ENCODE peak calls at places on chromosomes 1 and 21, in eight cellular contexts. U, Z, C, M, K, F, O and V are unnamed samples.

GRCh38 chr1:37471345-37472231 is 2.8 kb upstream of the ZC3H12A start:
- DNase-seq in U (peak; percentile 80), Z (peak; percentile 85), C (no peak), M (peak; percentile 94), K (peak; percentile 94), F (peak; percentile 78), O (peak; percentile 91), V (peak; percentile 84)

GRCh38 chr1:170586942-170587593 is 55.1 kb downstream of the GORAB start:
- DNase-seq in U (no peak), Z (peak; percentile 75), C (no peak), M (no peak), K (no peak), F (peak; percentile 52), O (no peak), V (no peak)

GRCh38 chr1:231940721-231941120 is 314.1 kb downstream of the DISC1 start:
- DNase-seq in U (no peak), Z (no peak), C (no peak), M (no peak), K (peak; percentile 20), F (no peak), O (no peak), V (no peak)

GRCh38 chr1:246788895-246789338 is 64.7 kb downstream of the SCCPDH start:
- DNase-seq in U (no peak), Z (peak; percentile 49), C (no peak), M (no peak), K (no peak), F (no peak), O (no peak), V (no peak)

GRCh38 chr1:181778630-181779285 is 282.8 kb downstream of the ZNF648 start:
- DNase-seq in U (no peak), Z (no peak), C (no peak), M (no peak), K (no peak), F (no peak), O (no peak), V (no peak)

GRCh38 chr1:61192666-61193325 is 110.4 kb downstream of the NFIA start:
- DNase-seq in U (no peak), Z (no peak), C (no peak), M (no peak), K (no peak), F (no peak), O (no peak), V (no peak)

GRCh38 chr21:45822002-45822397 is 159.6 kb upstream of the COL6A1 start:
- DNase-seq in U (no peak), Z (no peak), C (no peak), M (peak; percentile 29), K (no peak), F (no peak), O (no peak), V (no peak)

GRCh38 chr1:205979301-205979700 is 23.9 kb downstream of the RAB7B start:
- DNase-seq in U (no peak), Z (no peak), C (no peak), M (no peak), K (no peak), F (no peak), O (no peak), V (no peak)

GRCh38 chr1:86154581-86155060 is 2.0 kb downstream of the COL24A1 start:
- DNase-seq in U (no peak), Z (no peak), C (no peak), M (no peak), K (no peak), F (no peak), O (peak; percentile 32), V (no peak)

GRCh38 chr21:38824124-38824822 is 18.5 kb downstream of the ETS2 start:
- DNase-seq in U (no peak), Z (peak; percentile 95), C (no peak), M (no peak), K (peak; percentile 81), F (no peak), O (no peak), V (no peak)

GRCh38 chr21:27570306-27570868 is 603.5 kb upstream of the ADAMTS5 start:
- DNase-seq in U (peak; percentile 25), Z (peak; percentile 96), C (no peak), M (no peak), K (no peak), F (peak; percentile 31), O (peak; percentile 76), V (peak; percentile 76)

GRCh38 chr1:113021430-113022085 is 51.4 kb upstream of the LRIG2 start:
- DNase-seq in U (no peak), Z (peak; percentile 42), C (no peak), M (no peak), K (no peak), F (peak; percentile 27), O (no peak), V (no peak)

GRCh38 chr1:1199141-1199960 is 7.0 kb downstream of the TNFRSF18 start:
- DNase-seq in U (no peak), Z (no peak), C (no peak), M (no peak), K (no peak), F (no peak), O (peak; percentile 29), V (peak; percentile 42)

GRCh38 chr1:54012862-54013261 is 5.1 kb downstream of the LDLRAD1 start:
- DNase-seq in U (no peak), Z (no peak), C (no peak), M (no peak), K (no peak), F (no peak), O (no peak), V (no peak)

GRCh38 chr1:153771841-153772593 is 3.2 kb upstream of the SLC27A3 start:
- DNase-seq in U (no peak), Z (no peak), C (no peak), M (no peak), K (no peak), F (peak; percentile 61), O (no peak), V (no peak)

GRCh38 chr1:235415008-235415904 is 48.0 kb downstream of the TBCE start:
- DNase-seq in U (peak; percentile 78), Z (peak; percentile 85), C (no peak), M (no peak), K (peak; percentile 71), F (peak; percentile 53), O (peak; percentile 72), V (peak; percentile 70)

GRCh38 chr1:118983558-118984021 is 4.6 kb downstream of the TBX15 start:
- DNase-seq in U (no peak), Z (no peak), C (no peak), M (peak; percentile 67), K (no peak), F (no peak), O (no peak), V (peak; percentile 53)

GRCh38 chr21:34881894-34882371 is 167.2 kb downstream of the RUNX1 start:
- DNase-seq in U (no peak), Z (peak; percentile 86), C (no peak), M (peak; percentile 13), K (no peak), F (no peak), O (no peak), V (no peak)

GRCh38 chr1:86699186-86699585 is 5.2 kb upstream of the SH3GLB1 start:
- DNase-seq in U (no peak), Z (no peak), C (no peak), M (no peak), K (no peak), F (no peak), O (no peak), V (no peak)

GRCh38 chr21:34679056-34679455 is 10.3 kb downstream of the CLIC6 start:
- DNase-seq in U (no peak), Z (no peak), C (no peak), M (no peak), K (no peak), F (no peak), O (no peak), V (no peak)

GRCh38 chr1:159889202-159889601 is 10.8 kb downstream of the CFAP45 start:
- DNase-seq in U (no peak), Z (no peak), C (no peak), M (no peak), K (no peak), F (no peak), O (no peak), V (no peak)

GRCh38 chr1:246567258-246568235 is 1.3 kb downstream of the CNST start:
- DNase-seq in U (no peak), Z (peak; percentile 65), C (no peak), M (no peak), K (peak; percentile 44), F (no peak), O (no peak), V (no peak)

GRCh38 chr1:28897789-28898188 is 16.6 kb upstream of the EPB41 start:
- DNase-seq in U (no peak), Z (no peak), C (no peak), M (no peak), K (no peak), F (no peak), O (no peak), V (no peak)
- H3K27ac ChIP-seq in U (no peak overlapping the region), Z (no peak overlapping the region), C (no peak overlapping the region), M (no peak overlapping the region), K (no peak overlapping the region), F (peak overlapping the region; percentile 26), O (no peak overlapping the region), V (no peak overlapping the region)

DNA sequence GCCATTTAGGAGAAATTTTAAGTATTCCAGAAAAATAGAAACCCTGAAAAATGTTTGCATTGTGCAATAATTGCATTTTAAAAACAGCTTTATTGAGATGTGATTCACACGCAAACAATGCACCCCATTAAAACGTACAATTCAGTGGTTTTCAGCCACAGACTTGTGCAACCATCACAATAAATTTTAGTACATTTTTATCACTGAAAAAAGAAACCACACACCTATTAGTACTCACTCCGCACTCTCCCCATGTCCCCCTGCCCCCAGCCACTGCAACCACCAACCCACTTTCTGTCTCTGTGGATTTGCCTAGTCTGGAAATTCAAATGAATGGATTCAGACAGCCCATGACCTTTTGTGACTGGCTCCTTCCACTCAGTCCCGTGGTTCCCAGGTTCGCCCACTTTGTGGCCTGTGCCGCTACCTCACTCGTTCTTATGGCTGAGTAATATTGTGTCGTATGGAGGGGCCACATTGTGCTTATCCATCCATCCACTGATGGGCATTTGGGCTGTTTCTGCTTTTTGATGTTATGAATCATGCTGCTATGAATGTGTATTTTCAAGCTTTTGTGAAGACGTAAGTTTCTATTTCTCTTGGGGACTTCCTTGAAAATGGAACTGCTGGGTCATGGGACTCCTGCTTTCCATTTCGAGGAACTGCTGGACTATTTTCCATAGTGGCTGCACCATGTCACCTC is 147.7 kb upstream of the ARHGEF16 start:
- DNase-seq in U (no peak), Z (peak; percentile 79), C (no peak), M (no peak), K (no peak), F (no peak), O (no peak), V (no peak)
- H3K27ac ChIP-seq in U (no peak overlapping the region), Z (no peak overlapping the region), C (no peak overlapping the region), M (no peak overlapping the region), K (no peak overlapping the region), F (no peak overlapping the region), O (no peak overlapping the region), V (no peak overlapping the region)

DNA sequence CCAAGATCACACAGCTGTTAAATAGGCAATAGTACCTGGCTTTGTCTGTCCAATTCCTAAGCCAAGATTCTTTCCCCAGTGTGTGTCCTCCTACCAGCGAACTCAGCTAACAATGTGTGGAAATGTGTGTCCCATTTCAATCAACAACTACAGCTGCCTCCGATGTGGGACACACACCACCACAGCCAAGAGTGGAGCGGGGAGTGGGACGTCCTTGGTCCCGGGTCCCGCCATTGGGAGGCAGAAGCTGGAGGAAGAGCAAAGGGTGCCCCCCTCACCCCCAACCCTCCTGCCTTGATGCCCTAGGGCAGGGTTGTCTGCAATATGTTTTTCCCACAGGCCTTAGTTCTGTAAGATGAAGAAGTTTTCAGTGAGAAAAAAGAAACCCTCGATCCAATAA is 265.4 kb upstream of the RAB4A start:
- DNase-seq in U (no peak), Z (no peak), C (no peak), M (peak; percentile 76), K (no peak), F (no peak), O (no peak), V (no peak)
- H3K27ac ChIP-seq in U (no peak overlapping the region), Z (no peak overlapping the region), C (no peak overlapping the region), M (no peak overlapping the region), K (no peak overlapping the region), F (no peak overlapping the region), O (no peak overlapping the region), V (no peak overlapping the region)

GRCh38 chr1:110420023-110420662 is 12.6 kb upstream of the LAMTOR5 start:
- DNase-seq in U (no peak), Z (no peak), C (no peak), M (no peak), K (no peak), F (no peak), O (no peak), V (no peak)
- H3K27ac ChIP-seq in U (no peak overlapping the region), Z (no peak overlapping the region), C (no peak overlapping the region), M (no peak overlapping the region), K (no peak overlapping the region), F (no peak overlapping the region), O (no peak overlapping the region), V (no peak overlapping the region)